ENCODE peak calls at places on chromosomes 3 and 15, in seven cellular contexts. D is pancreas, U is H4, M is esophagus squamous epithelium, A is head of caudate nucleus, K is lung, O is IMR-90. C is an unnamed sample.

GRCh38 chr3:168250415-168250861 is 154.7 kb upstream of the GOLIM4 start:
- DNase-seq in D (no peak), U (no peak), M (no peak), A (no peak), K (no peak), O (peak), C (no peak)

GRCh38 chr3:189941125-189941524 is 179.6 kb downstream of the P3H2 start:
- DNase-seq in D (no peak), U (no peak), M (no peak), A (no peak), K (no peak), O (no peak), C (no peak)

GRCh38 chr15:26889298-26889898 is 22.5 kb downstream of the GABRA5 start:
- DNase-seq in D (peak), U (peak), M (no peak), A (peak), K (no peak), O (peak), C (no peak)

GRCh38 chr15:42355291-42355690 is 4.0 kb upstream of the CAPN3 start:
- DNase-seq in D (no peak), U (no peak), M (no peak), A (no peak), K (no peak), O (no peak), C (no peak)

GRCh38 chr3:132509096-132509495 is 88.0 kb upstream of the ACKR4 start:
- DNase-seq in D (no peak), U (no peak), M (no peak), A (no peak), K (no peak), O (peak), C (no peak)

GRCh38 chr3:170429050-170429449 is 10.4 kb downstream of the CLDN11 start:
- DNase-seq in D (no peak), U (peak), M (no peak), A (no peak), K (no peak), O (no peak), C (no peak)

GRCh38 chr15:73633991-73634495 is 854 bp upstream of the NPTN start:
- DNase-seq in D (no peak), U (peak), M (no peak), A (no peak), K (no peak), O (peak), C (no peak)

GRCh38 chr3:151439652-151440125 is 21.2 kb downstream of the IGSF10 start:
- DNase-seq in D (peak), U (peak), M (no peak), A (no peak), K (no peak), O (peak), C (no peak)

GRCh38 chr3:21912656-21913055 is 161.6 kb upstream of the ZNF385D start:
- DNase-seq in D (no peak), U (no peak), M (no peak), A (no peak), K (no peak), O (peak), C (no peak)

GRCh38 chr3:195447205-195447604 is 4.4 kb upstream of the ACAP2 start:
- DNase-seq in D (no peak), U (no peak), M (no peak), A (no peak), K (no peak), O (no peak), C (no peak)

GRCh38 chr3:126522363-126522788 is 1.6 kb upstream of the CHST13 start:
- DNase-seq in D (peak), U (peak), M (no peak), A (peak), K (peak), O (peak), C (peak)

GRCh38 chr3:78153973-78154372 is 1114.1 kb downstream of the ROBO2 start:
- DNase-seq in D (no peak), U (no peak), M (no peak), A (no peak), K (no peak), O (no peak), C (no peak)